ENCODE peak calls at places on chromosomes 7 and 10, in seven cellular contexts. D is fibroblast of lung, M is RWPE1, C is prostate gland, B is upper lobe of right lung, T is epithelial cell of prostate, O is A673. R is an unnamed sample.

GRCh38 chr7:133854739-133855138 is 272.4 kb upstream of the LRGUK start:
- DNase-seq in D (peak), M (peak), C (peak), B (no peak), T (no peak), O (peak), R (peak)

GRCh38 chr10:86085136-86085535 is 281.5 kb downstream of the GRID1 start:
- DNase-seq in D (no peak), M (no peak), C (no peak), B (peak), T (no peak), O (no peak), R (no peak)

GRCh38 chr7:85074-85945 is 107.1 kb upstream of the FAM20C start:
- DNase-seq in D (peak), M (no peak), C (no peak), B (no peak), T (no peak), O (no peak), R (no peak)

GRCh38 chr10:34297551-34298370 is 517.3 kb downstream of the PARD3 start:
- DNase-seq in D (peak), M (no peak), C (no peak), B (no peak), T (no peak), O (no peak), R (no peak)

GRCh38 chr7:100152937-100153666 is 4.4 kb downstream of the LAMTOR4 start:
- DNase-seq in D (no peak), M (no peak), C (no peak), B (no peak), T (no peak), O (peak), R (no peak)

GRCh38 chr7:44257618-44258422 is 57.0 kb downstream of the YKT6 start:
- DNase-seq in D (peak), M (peak), C (no peak), B (peak), T (peak), O (peak), R (peak)

GRCh38 chr10:85527610-85528317 is 838.8 kb downstream of the GRID1 start:
- DNase-seq in D (no peak), M (peak), C (no peak), B (no peak), T (peak), O (no peak), R (no peak)

GRCh38 chr7:129188892-129189660 is 643 bp downstream of the SMO start:
- DNase-seq in D (peak), M (no peak), C (no peak), B (no peak), T (no peak), O (no peak), R (no peak)

GRCh38 chr10:110274072-110274627 is 30.6 kb downstream of the SMNDC1 start:
- DNase-seq in D (no peak), M (no peak), C (no peak), B (no peak), T (no peak), O (no peak), R (no peak)

GRCh38 chr7:131625817-131626372 is 69.5 kb upstream of the PODXL start:
- DNase-seq in D (peak), M (peak), C (no peak), B (no peak), T (no peak), O (no peak), R (no peak)

GRCh38 chr7:134892002-134892693 is 94.2 kb upstream of the AGBL3 start:
- DNase-seq in D (peak), M (no peak), C (no peak), B (no peak), T (no peak), O (no peak), R (no peak)

GRCh38 chr7:158572000-158572828 is 15.4 kb downstream of the PTPRN2 start:
- DNase-seq in D (no peak), M (peak), C (no peak), B (no peak), T (no peak), O (peak), R (peak)

GRCh38 chr7:141460781-141461715 is 90.2 kb upstream of the AGK start:
- DNase-seq in D (peak), M (peak), C (peak), B (no peak), T (peak), O (peak), R (no peak)

GRCh38 chr10:75430000-75430763 is 1.2 kb upstream of the LRMDA start:
- DNase-seq in D (no peak), M (peak), C (peak), B (peak), T (peak), O (no peak), R (peak)

GRCh38 chr10:55146032-55146431 is 345.0 kb upstream of the PCDH15 start:
- DNase-seq in D (peak), M (peak), C (no peak), B (no peak), T (no peak), O (no peak), R (no peak)

GRCh38 chr10:110456523-110457091 is 41.1 kb upstream of the DUSP5 start:
- DNase-seq in D (no peak), M (peak), C (no peak), B (no peak), T (peak), O (no peak), R (no peak)

GRCh38 chr10:121532465-121532864 is 65.8 kb downstream of the FGFR2 start:
- DNase-seq in D (no peak), M (no peak), C (no peak), B (no peak), T (no peak), O (no peak), R (no peak)

GRCh38 chr7:156000601-156001396 is 188.5 kb upstream of the SHH start:
- DNase-seq in D (no peak), M (no peak), C (no peak), B (peak), T (no peak), O (no peak), R (no peak)

GRCh38 chr7:128233471-128233870 is 7.6 kb upstream of the LEP start:
- DNase-seq in D (no peak), M (no peak), C (no peak), B (no peak), T (no peak), O (no peak), R (no peak)

GRCh38 chr10:101831169-101831811 is 12.3 kb downstream of the KCNIP2 start:
- DNase-seq in D (no peak), M (no peak), C (no peak), B (no peak), T (no peak), O (no peak), R (no peak)

GRCh38 chr10:101827919-101828600 is 9.8 kb upstream of the OGA start:
- DNase-seq in D (no peak), M (no peak), C (no peak), B (peak), T (no peak), O (no peak), R (no peak)

GRCh38 chr10:101828734-101829551 is 10.7 kb upstream of the OGA start:
- DNase-seq in D (no peak), M (no peak), C (no peak), B (peak), T (no peak), O (no peak), R (no peak)

GRCh38 chr10:101829561-101830315 is 11.5 kb upstream of the OGA start:
- DNase-seq in D (no peak), M (peak), C (peak), B (peak), T (no peak), O (peak), R (peak)

GRCh38 chr10:101830322-101831168 is 12.3 kb upstream of the OGA start:
- DNase-seq in D (peak), M (peak), C (peak), B (peak), T (peak), O (peak), R (peak)
- H3K27ac ChIP-seq in D (peak), M (peak), C (peak), B (peak), T (peak), O (peak), R (peak)

GRCh38 chr10:99358101-99358500 is 28.9 kb downstream of the CNNM1 start:
- DNase-seq in D (no peak), M (no peak), C (no peak), B (no peak), T (no peak), O (no peak), R (no peak)

GRCh38 chr10:99357691-99358090 is 28.5 kb downstream of the CNNM1 start:
- DNase-seq in D (no peak), M (no peak), C (no peak), B (no peak), T (no peak), O (no peak), R (no peak)

GRCh38 chr10:99347672-99348071 is 18.5 kb downstream of the CNNM1 start:
- DNase-seq in D (no peak), M (no peak), C (no peak), B (no peak), T (no peak), O (no peak), R (no peak)

DNA sequence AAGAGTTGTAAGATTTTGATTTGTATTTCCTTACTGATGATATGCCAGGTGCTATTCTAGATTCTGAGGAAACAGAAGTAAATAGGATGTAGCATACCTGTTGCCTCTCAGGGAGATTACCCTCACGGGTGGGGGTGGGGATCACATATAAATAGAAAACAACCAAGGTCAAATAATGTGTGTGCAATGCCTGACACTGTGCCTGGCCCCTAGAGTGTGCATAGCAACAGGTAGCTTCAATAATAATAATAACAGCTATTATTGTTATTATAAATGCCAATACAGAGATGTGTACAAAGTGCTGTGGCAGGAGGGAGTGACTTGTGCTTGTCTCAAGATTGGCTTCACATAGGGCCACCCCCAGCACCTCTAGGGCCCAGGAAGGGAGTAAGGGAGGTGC is 24.0 kb downstream of the CNNM1 start:
- DNase-seq in D (no peak), M (no peak), C (no peak), B (no peak), T (no peak), O (no peak), R (no peak)
- H3K27ac ChIP-seq in D (no peak), M (no peak), C (no peak), B (no peak), T (no peak), O (no peak), R (no peak)

GRCh38 chr10:98267069-98267893 is 713 bp downstream of the LOXL4 start:
- DNase-seq in D (no peak), M (no peak), C (no peak), B (no peak), T (no peak), O (no peak), R (no peak)
- H3K27ac ChIP-seq in D (peak), M (peak), C (peak), B (peak), T (no peak), O (no peak), R (no peak)

GRCh38 chr7:1640376-1641172 is 29.5 kb upstream of the ELFN1 start:
- DNase-seq in D (no peak), M (no peak), C (no peak), B (no peak), T (no peak), O (peak), R (no peak)

GRCh38 chr7:1639578-1640175 is 30.4 kb upstream of the ELFN1 start:
- DNase-seq in D (no peak), M (no peak), C (no peak), B (peak), T (no peak), O (no peak), R (no peak)

GRCh38 chr7:1637155-1637554 is 32.9 kb upstream of the ELFN1 start:
- DNase-seq in D (no peak), M (no peak), C (no peak), B (no peak), T (no peak), O (no peak), R (no peak)

GRCh38 chr7:1638113-1638726 is 31.9 kb upstream of the ELFN1 start:
- DNase-seq in D (no peak), M (no peak), C (no peak), B (no peak), T (no peak), O (peak), R (no peak)

DNA sequence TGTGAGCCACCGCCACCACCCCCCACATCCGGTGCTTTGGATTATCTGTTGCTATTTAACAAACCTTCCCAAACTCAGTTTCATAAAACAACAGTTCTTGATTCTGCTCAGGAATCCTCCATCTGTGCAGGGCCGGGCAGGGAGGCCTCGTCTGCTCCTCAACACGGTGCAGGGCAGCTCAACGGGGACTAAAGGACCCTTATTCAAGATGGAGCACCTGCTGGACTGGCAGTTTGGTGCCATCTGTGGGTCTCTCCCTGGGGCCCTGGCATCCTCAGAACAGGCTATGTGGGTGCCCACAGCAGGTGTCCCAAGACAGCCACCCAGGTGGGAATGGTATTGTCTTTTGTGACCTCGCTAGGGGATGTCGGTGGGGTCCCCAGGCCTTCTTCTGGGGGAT is 31.0 kb upstream of the ELFN1 start:
- DNase-seq in D (no peak), M (no peak), C (no peak), B (peak), T (no peak), O (no peak), R (no peak)
- H3K27ac ChIP-seq in D (no peak), M (no peak), C (no peak), B (no peak), T (no peak), O (no peak), R (no peak)

GRCh38 chr10:102919992-102920736 is 2.1 kb downstream of the CNNM2 start:
- DNase-seq in D (no peak), M (no peak), C (no peak), B (no peak), T (no peak), O (no peak), R (no peak)
- H3K27ac ChIP-seq in D (no peak), M (no peak), C (no peak), B (no peak), T (no peak), O (no peak), R (no peak)